ENCODE peak calls at places on chromosomes 2 and 18, in nine cellular contexts. Q is uterus, P is fibroblast of the aortic adventitia, L is HepG2, V is PC-3, G is AG04450, S is RWPE1, N is brain microvascular endothelial cell, F is kidney epithelial cell. K is an unnamed sample.

GRCh38 chr2:231187736-231188505 is 10.5 kb upstream of the ARMC9 start:
- DNase-seq in L (peak), F (no peak), S (no peak), N (peak), P (peak), V (no peak), G (no peak), Q (no peak), K (no peak)

GRCh38 chr18:60846396-60846795 is 473.8 kb upstream of the MC4R start:
- DNase-seq in P (no peak), N (no peak), G (no peak), S (no peak), Q (no peak), L (no peak), V (no peak), F (no peak), K (no peak)

GRCh38 chr18:37847544-37847943 is 281.9 kb upstream of the CELF4 start:
- DNase-seq in L (no peak), P (no peak), V (no peak), G (no peak), F (no peak), N (no peak), S (no peak), Q (no peak), K (no peak)

GRCh38 chr2:219570194-219570923 is 980 bp downstream of the OBSL1 start:
- DNase-seq in P (peak), G (no peak), F (no peak), S (peak), V (peak), L (no peak), Q (peak), N (no peak), K (no peak)

GRCh38 chr2:62202019-62202722 is 6.3 kb downstream of the B3GNT2 start:
- DNase-seq in L (no peak), F (no peak), S (no peak), V (no peak), N (no peak), P (no peak), G (no peak), Q (no peak), K (no peak)

GRCh38 chr2:226873051-226873620 is 37.3 kb downstream of the RHBDD1 start:
- DNase-seq in F (no peak), P (no peak), V (peak), G (no peak), L (no peak), S (no peak), Q (no peak), N (peak), K (no peak)

GRCh38 chr2:189506514-189506976 is 65.3 kb downstream of the WDR75 start:
- DNase-seq in G (no peak), N (peak), V (peak), L (peak), Q (no peak), P (peak), F (peak), S (no peak), K (no peak)

GRCh38 chr2:71882949-71883472 is 264.7 kb downstream of the CYP26B1 start:
- DNase-seq in Q (peak), L (peak), S (peak), V (peak), N (peak), G (peak), P (peak), F (peak), K (no peak)

GRCh38 chr2:40372586-40372985 is 79.3 kb downstream of the SLC8A1 start:
- DNase-seq in N (no peak), L (no peak), V (no peak), S (no peak), F (no peak), Q (no peak), P (peak), G (no peak), K (no peak)

GRCh38 chr2:98911376-98912154 is 24.5 kb downstream of the CRACDL start:
- DNase-seq in V (peak), L (peak), P (no peak), Q (no peak), S (peak), F (peak), N (no peak), G (no peak), K (no peak)

GRCh38 chr2:152242787-152243472 is 67.4 kb upstream of the STAM2 start:
- DNase-seq in L (peak), G (no peak), P (no peak), Q (no peak), F (no peak), S (no peak), N (no peak), V (no peak), K (no peak)

GRCh38 chr18:59870623-59871130 is 29.1 kb upstream of the PMAIP1 start:
- DNase-seq in P (peak), N (no peak), V (no peak), G (no peak), Q (no peak), L (no peak), S (no peak), F (no peak), K (no peak)

GRCh38 chr2:208224802-208225201 is 30.1 kb downstream of the IDH1 start:
- DNase-seq in G (no peak), Q (no peak), F (no peak), S (peak), P (no peak), N (no peak), V (peak), L (no peak), K (no peak)
- TF ChIP-seq CTCF in G (no peak), Q (no peak), F (no peak), S (no peak), P (no peak), N (no peak), V (no peak), L (no peak), K (no peak)

GRCh38 chr2:128196026-128196822 is 105.2 kb downstream of the UGGT1 start:
- DNase-seq in N (peak), G (peak), V (no peak), F (no peak), Q (no peak), L (peak), P (peak), S (no peak), K (no peak)
- TF ChIP-seq CTCF in N (no peak), G (no peak), V (no peak), F (no peak), Q (no peak), L (no peak), P (no peak), S (no peak), K (no peak)

DNA sequence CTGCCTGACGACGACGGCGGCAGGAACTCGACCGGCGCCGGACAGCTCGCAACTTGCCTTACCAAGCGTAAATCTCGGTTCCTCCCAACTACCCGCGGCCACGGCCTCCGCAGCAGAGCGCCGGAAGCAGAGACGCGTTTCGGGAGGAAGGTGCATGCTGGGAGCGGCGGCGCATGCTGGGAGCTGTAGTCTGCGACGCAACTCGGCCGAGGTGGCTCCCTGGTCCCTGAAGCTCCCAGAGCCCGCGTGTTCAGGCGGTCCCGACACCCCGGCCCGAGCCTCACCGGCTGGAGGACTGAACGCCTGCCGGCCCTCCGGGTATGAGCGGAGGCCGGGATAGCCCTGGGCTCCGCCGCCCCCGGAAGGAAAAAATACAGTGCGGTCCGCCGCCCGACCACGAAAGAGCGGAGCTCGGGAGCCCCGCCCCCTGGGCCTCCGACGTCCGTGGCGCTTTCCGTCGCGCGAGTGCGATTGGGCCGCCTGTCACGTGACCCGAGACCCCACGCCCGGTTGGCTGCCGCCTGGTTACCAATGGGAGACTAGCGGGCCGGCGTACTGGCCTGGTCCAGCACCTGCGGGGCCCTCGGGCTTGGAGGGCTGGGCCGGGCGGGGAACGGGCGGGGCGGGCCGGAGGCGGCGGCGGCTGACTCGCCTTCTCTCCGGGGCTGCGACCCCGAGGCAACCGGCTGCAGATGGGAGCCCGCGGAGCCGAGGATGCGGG is at the start of gene CAPN10:
- DNase-seq in Q (peak), N (peak), S (peak), V (peak), G (peak), F (peak), L (peak), P (peak), K (peak)
- TF ChIP-seq CTCF in Q (peak), N (no peak), S (no peak), V (no peak), G (no peak), F (no peak), L (no peak), P (no peak), K (no peak)

GRCh38 chr2:60839126-60839813 is 42.1 kb upstream of the REL start:
- DNase-seq in F (no peak), S (no peak), L (no peak), P (no peak), N (no peak), G (no peak), V (no peak), Q (no peak), K (no peak)
- TF ChIP-seq CTCF in F (no peak), S (no peak), L (no peak), P (no peak), N (no peak), G (no peak), V (no peak), Q (no peak), K (no peak)

DNA sequence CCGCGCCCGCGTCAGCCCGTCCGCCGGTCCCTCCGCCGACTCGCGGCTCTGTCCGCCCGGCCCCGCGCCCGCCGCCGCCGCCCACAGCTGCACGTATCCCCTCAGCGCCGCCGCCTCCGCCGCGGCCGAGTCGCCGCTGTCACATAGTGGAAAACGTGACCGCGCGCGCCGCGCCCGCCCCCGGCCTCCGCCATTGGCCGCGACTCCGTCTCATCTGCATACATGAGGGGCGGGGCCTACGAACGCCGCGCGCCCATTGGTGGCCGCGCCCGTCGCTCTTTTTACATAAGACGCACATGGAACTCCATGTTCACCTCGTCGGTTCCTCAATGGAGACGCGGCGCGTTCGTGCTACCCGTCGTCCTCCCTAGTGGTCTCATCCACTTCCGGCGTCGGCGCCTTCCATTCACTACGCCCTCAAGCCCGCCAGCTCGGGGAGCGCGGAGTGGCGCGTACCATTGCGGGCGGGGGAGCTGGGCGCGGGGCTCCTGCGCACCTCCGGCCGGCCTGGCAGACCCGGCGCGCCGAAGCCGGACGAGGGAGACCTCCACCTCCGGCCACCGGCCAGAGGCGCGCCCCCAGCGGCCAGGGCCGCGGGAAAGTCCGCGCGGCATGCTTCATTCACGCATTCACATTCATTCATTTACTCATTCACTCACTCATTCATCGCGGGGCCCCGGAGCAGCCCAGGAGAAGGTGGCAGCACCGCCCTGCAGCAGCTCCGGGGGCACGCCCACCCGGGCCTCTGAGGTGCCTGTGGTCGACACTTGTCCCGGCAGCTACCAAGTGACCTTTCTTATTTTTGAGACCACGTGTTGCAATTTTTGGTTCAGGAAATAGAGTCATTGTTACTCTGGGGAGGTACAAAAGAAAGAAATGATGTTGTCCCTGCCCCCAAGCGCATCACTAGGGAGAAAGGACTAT is 502 bp upstream of the PER2 start:
- DNase-seq in G (peak), S (peak), V (peak), P (peak), F (peak), Q (peak), L (peak), N (peak), K (peak)
- TF ChIP-seq CTCF in G (peak), S (no peak), V (peak), P (peak), F (peak), Q (peak), L (peak), N (peak), K (no peak)

DNA sequence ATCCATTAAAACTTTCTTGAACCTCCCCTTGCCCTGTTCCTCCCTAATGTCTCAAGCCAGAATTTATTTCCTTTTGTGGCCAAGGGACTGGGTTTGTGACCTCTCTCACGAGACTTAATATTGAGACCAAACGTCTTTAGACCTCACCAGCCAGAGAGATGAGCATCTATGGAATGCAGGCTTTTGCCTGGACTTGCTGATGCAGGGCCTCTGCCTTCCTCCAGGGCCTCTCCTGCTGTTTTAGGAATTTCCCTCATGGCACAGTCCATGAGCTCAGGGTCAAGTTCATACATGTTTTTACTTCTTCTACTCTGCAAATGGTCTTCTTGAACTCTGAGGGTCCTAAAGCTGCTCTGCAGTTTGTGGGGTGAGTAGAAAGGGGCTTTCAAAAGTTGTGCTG is 22.3 kb downstream of the IL1B start:
- DNase-seq in N (peak), L (peak), Q (no peak), F (no peak), V (no peak), P (peak), S (peak), G (no peak), K (no peak)
- TF ChIP-seq CTCF in N (no peak), L (no peak), Q (no peak), F (no peak), V (no peak), P (peak), S (no peak), G (no peak), K (no peak)

K was measured in activated B cell treated with CpG ODN at 0.5 μM for 24 hours.